ENCODE peak calls at places on chromosomes 7 and 10, in nine cellular contexts. O is AG04450, A is right lobe of liver, K is upper lobe of right lung, Z is body of pancreas, D is ovary, H is kidney, Q is endodermal cell, X is neural progenitor cell. R is an unnamed sample.
A peak's percentile ranks its signal among the peaks of the same experiment; 100 is the strongest.

GRCh38 chr10:100151901-100152300 is 33.9 kb downstream of the ERLIN1 start:
- DNase-seq in O (no peak), A (no peak), K (no peak), Z (no peak), D (no peak), H (no peak), Q (no peak), X (no peak), R (no peak)

GRCh38 chr10:46064269-46064817 is 18.3 kb upstream of the MSMB start:
- DNase-seq in O (no peak), A (no peak), K (no peak), Z (no peak), D (no peak), H (no peak), Q (peak; percentile 26), X (no peak), R (no peak)

GRCh38 chr7:97405842-97406241 is 288.3 kb downstream of the SDHAF3 start:
- DNase-seq in O (no peak), A (no peak), K (no peak), Z (no peak), D (no peak), H (no peak), Q (no peak), X (no peak), R (no peak)

GRCh38 chr7:129612112-129613015 is 844 bp downstream of the NRF1 start:
- DNase-seq in O (no peak), A (peak; percentile 79), K (peak; percentile 80), Z (peak; percentile 73), D (peak; percentile 68), H (peak; percentile 88), Q (peak; percentile 72), X (peak; percentile 48), R (peak; percentile 55)

GRCh38 chr7:101166909-101167644 is 1.7 kb upstream of the VGF start:
- DNase-seq in O (no peak), A (no peak), K (no peak), Z (no peak), D (no peak), H (no peak), Q (peak; percentile 87), X (peak; percentile 79), R (no peak)

GRCh38 chr10:79367421-79368189 is 20.3 kb downstream of the PPIF start:
- DNase-seq in O (no peak), A (no peak), K (no peak), Z (no peak), D (no peak), H (no peak), Q (no peak), X (no peak), R (no peak)

GRCh38 chr10:54796876-54797275 is 4.2 kb downstream of the PCDH15 start:
- DNase-seq in O (no peak), A (no peak), K (no peak), Z (no peak), D (no peak), H (no peak), Q (no peak), X (peak; percentile 60), R (no peak)

GRCh38 chr7:155168607-155169006 is 98.5 kb downstream of the HTR5A start:
- DNase-seq in O (no peak), A (no peak), K (no peak), Z (no peak), D (no peak), H (no peak), Q (no peak), X (no peak), R (no peak)

GRCh38 chr7:151796091-151796870 is 80.6 kb downstream of the PRKAG2 start:
- DNase-seq in O (no peak), A (peak; percentile 54), K (peak; percentile 65), Z (no peak), D (no peak), H (peak; percentile 66), Q (no peak), X (no peak), R (no peak)

GRCh38 chr7:39735903-39736302 is 112.5 kb downstream of the RALA start:
- DNase-seq in O (no peak), A (no peak), K (no peak), Z (no peak), D (no peak), H (no peak), Q (peak; percentile 65), X (no peak), R (no peak)

GRCh38 chr10:110226555-110226925 is 19.1 kb downstream of the MXI1 start:
- DNase-seq in O (peak; percentile 85), A (peak; percentile 97), K (peak; percentile 93), Z (peak; percentile 92), D (peak; percentile 94), H (peak; percentile 98), Q (peak; percentile 95), X (peak; percentile 93), R (peak; percentile 89)

DNA sequence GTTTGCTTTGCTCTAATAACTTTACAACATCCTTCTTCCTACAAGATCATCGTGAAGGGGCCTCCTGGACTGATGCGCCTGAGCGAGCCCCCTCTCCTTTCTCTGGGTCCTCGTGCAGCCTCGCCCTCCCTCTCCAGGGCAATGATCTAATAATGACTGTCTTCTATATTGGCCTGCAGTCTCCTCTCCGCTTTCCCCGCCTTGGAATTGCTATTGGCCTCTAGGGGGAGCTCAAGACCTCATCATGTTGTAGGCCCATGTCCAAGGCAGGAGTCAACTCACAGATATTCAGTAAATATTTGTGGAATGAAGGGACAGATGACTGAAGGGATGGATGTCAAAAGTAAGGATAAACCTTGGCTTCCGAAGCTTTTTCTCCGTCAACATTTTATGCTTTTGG is 1180.3 kb downstream of the TYW1 start:
- DNase-seq in O (no peak), A (no peak), K (no peak), Z (peak; percentile 61), D (peak; percentile 19), H (no peak), Q (peak; percentile 93), X (peak; percentile 80), R (peak; percentile 43)
- TF ChIP-seq CTCF in O (peak; percentile 10), A (peak; percentile 79), K (peak; percentile 64), Z (peak; percentile 73), D (peak; percentile 31), H (peak; percentile 55), Q (peak; percentile 91), X (peak; percentile 91), R (peak; percentile 78)

GRCh38 chr7:42930889-42931288 is 1.1 kb downstream of the PSMA2 start:
- DNase-seq in O (no peak), A (no peak), K (no peak), Z (no peak), D (no peak), H (no peak), Q (no peak), X (no peak), R (no peak)

GRCh38 chr7:42926204-42926603 is 5.8 kb downstream of the PSMA2 start:
- DNase-seq in O (no peak), A (no peak), K (no peak), Z (no peak), D (no peak), H (no peak), Q (no peak), X (no peak), R (no peak)

GRCh38 chr7:42931447-42931833 is 534 bp downstream of the PSMA2 start:
- DNase-seq in O (no peak), A (no peak), K (no peak), Z (no peak), D (no peak), H (no peak), Q (no peak), X (no peak), R (no peak)

GRCh38 chr7:42929449-42929848 is 2.5 kb downstream of the PSMA2 start:
- DNase-seq in O (no peak), A (no peak), K (no peak), Z (no peak), D (no peak), H (no peak), Q (no peak), X (no peak), R (no peak)

GRCh38 chr7:42928754-42929153 is 3.2 kb downstream of the PSMA2 start:
- DNase-seq in O (no peak), A (no peak), K (no peak), Z (no peak), D (no peak), H (no peak), Q (no peak), X (no peak), R (no peak)
- H3K4me3 ChIP-seq in O (no peak overlapping the region), A (no peak overlapping the region), K (no peak overlapping the region), Z (no peak overlapping the region), D (no peak overlapping the region), H (no peak overlapping the region), Q (peak overlapping the region; percentile 100), X (no peak overlapping the region), R (no peak overlapping the region)

GRCh38 chr7:153886121-153886505 is 166.1 kb upstream of the DPP6 start:
- DNase-seq in O (no peak), A (no peak), K (no peak), Z (peak; percentile 10), D (no peak), H (no peak), Q (peak; percentile 86), X (peak; percentile 33), R (no peak)

GRCh38 chr7:153887756-153888591 is 164.2 kb upstream of the DPP6 start:
- DNase-seq in O (no peak), A (no peak), K (no peak), Z (peak; percentile 9), D (no peak), H (no peak), Q (peak; percentile 76), X (peak; percentile 28), R (peak; percentile 4)

GRCh38 chr7:153891990-153892389 is 160.2 kb upstream of the DPP6 start:
- DNase-seq in O (no peak), A (no peak), K (no peak), Z (no peak), D (no peak), H (no peak), Q (no peak), X (no peak), R (no peak)

GRCh38 chr7:153886506-153887391 is 165.4 kb upstream of the DPP6 start:
- DNase-seq in O (no peak), A (no peak), K (no peak), Z (peak; percentile 34), D (no peak), H (no peak), Q (peak; percentile 87), X (peak; percentile 78), R (peak; percentile 46)
- H3K27ac ChIP-seq in O (no peak overlapping the region), A (no peak overlapping the region), K (no peak overlapping the region), Z (no peak overlapping the region), D (no peak overlapping the region), H (no peak overlapping the region), Q (no peak overlapping the region), X (no peak overlapping the region), R (no peak overlapping the region)

DNA sequence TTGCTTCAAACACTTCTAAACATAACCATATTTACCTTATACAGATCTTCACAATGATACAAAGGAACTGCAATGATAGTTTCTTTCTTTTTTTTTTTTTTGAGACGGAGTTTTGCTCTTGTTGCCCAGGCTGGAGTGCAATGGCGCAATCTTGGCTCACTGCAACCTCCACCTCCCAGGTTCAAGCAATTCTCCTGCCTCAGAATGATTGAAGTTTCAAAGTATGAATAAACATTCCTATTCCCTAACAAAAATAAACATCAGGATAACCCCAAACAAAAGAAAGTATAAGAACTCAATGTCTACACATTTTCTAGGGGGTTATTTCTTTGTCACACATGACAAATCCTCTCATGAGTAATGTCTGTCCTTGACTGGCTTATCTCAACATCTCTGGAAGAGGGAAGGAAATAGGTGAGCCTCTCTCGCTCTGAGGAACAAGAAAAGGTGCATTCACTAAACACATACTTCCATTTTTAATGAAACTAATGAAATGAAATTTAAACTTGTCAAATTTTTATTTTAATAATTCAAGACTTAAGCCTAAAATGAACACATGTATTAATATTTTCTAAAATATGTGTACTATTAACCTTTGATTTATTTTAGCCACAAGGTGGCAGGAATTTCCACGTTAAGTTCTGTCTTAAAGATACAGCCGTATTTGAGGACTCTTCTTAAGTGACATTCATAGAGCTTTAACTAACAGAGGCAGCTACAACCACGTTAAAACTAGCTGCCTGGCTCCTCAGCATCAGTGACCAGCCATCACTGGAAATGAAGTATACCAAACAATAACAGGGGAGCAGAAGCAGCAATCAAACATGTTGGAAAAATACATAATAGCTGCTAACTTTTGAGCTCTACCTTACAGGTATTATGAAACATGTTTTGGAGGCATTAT is 58.3 kb downstream of the MALSU1 start:
- DNase-seq in O (no peak), A (no peak), K (no peak), Z (no peak), D (no peak), H (no peak), Q (no peak), X (no peak), R (no peak)
- TF ChIP-seq CTCF in O (peak; percentile 19), A (peak; percentile 43), K (peak; percentile 28), Z (peak; percentile 53), D (no peak), H (no peak), Q (peak; percentile 70), X (peak; percentile 36), R (peak; percentile 49)

R was measured in dorsolateral prefrontal cortex.